ENCODE peak calls at places on chromosomes 3 and 15, in nine cellular contexts. A, P, V, Q, U, M, X, C and E are unnamed samples.

GRCh38 chr15:44729394-44729913 is 6.9 kb upstream of the TRIM69 start:
- DNase-seq in A (no peak), X (no peak), M (no peak), V (no peak), U (no peak), Q (no peak), C (no peak), P (peak), E (no peak)

GRCh38 chr3:23985752-23986544 is 40.9 kb downstream of the NR1D2 start:
- DNase-seq in V (peak), U (no peak), M (no peak), X (no peak), P (no peak), C (no peak), Q (no peak), A (no peak), E (no peak)

GRCh38 chr15:91915576-91915975 is 62.1 kb downstream of the SLCO3A1 start:
- DNase-seq in C (no peak), P (no peak), X (no peak), M (no peak), U (no peak), V (no peak), A (no peak), Q (no peak), E (no peak)

GRCh38 chr15:77688270-77689058 is 55.8 kb upstream of the LINGO1 start:
- DNase-seq in M (no peak), V (no peak), U (peak), P (no peak), X (no peak), C (no peak), Q (no peak), A (no peak), E (no peak)

GRCh38 chr3:65732060-65732933 is 306.4 kb downstream of the MAGI1 start:
- DNase-seq in V (peak), C (peak), A (peak), Q (peak), X (no peak), U (peak), M (peak), P (peak), E (peak)

GRCh38 chr3:18723426-18723825 is 298.3 kb upstream of the SATB1 start:
- DNase-seq in Q (no peak), U (no peak), A (no peak), P (no peak), C (no peak), X (no peak), V (no peak), M (no peak), E (no peak)

GRCh38 chr3:184652465-184652864 is 59.4 kb downstream of the MAGEF1 start:
- DNase-seq in U (no peak), M (no peak), P (no peak), A (no peak), V (no peak), Q (no peak), X (no peak), C (no peak), E (no peak)

GRCh38 chr3:196994056-196994455 is 25.4 kb upstream of the PIGZ start:
- DNase-seq in M (no peak), A (no peak), Q (no peak), U (no peak), C (no peak), P (no peak), X (no peak), V (no peak), E (no peak)

GRCh38 chr3:183298708-183299153 is 45.7 kb downstream of the B3GNT5 start:
- DNase-seq in Q (no peak), M (no peak), A (peak), P (peak), V (no peak), X (peak), C (no peak), U (no peak), E (peak)

GRCh38 chr3:169573129-169573528 is 90.4 kb downstream of the MECOM start:
- DNase-seq in P (no peak), X (no peak), Q (no peak), A (no peak), V (no peak), M (no peak), U (peak), C (no peak), E (no peak)

GRCh38 chr3:112390783-112391641 is 58.1 kb downstream of the CD200 start:
- DNase-seq in Q (no peak), C (no peak), P (peak), V (no peak), X (no peak), M (no peak), U (no peak), A (no peak), E (no peak)

GRCh38 chr3:190709351-190709773 is 153.1 kb downstream of the GMNC start:
- DNase-seq in M (no peak), Q (no peak), C (no peak), P (no peak), U (no peak), X (no peak), V (no peak), A (no peak), E (no peak)

GRCh38 chr3:101892648-101893047 is 43.3 kb downstream of the NFKBIZ start:
- DNase-seq in U (no peak), V (no peak), A (no peak), X (no peak), M (no peak), P (no peak), Q (no peak), C (no peak), E (no peak)

GRCh38 chr3:100047455-100048141 is 66.7 kb downstream of the FILIP1L start:
- DNase-seq in U (no peak), A (peak), C (peak), P (no peak), M (peak), X (no peak), Q (peak), V (peak), E (no peak)

GRCh38 chr3:195058311-195059005 is 212.5 kb downstream of the XXYLT1 start:
- DNase-seq in X (no peak), C (no peak), M (no peak), U (no peak), A (no peak), P (no peak), V (no peak), Q (no peak), E (no peak)
- TF ChIP-seq REST in X (no peak), C (no peak), M (no peak), U (no peak), A (no peak), P (no peak), V (no peak), Q (no peak), E (no peak)

GRCh38 chr3:45665101-45665572 is 24.1 kb upstream of the SACM1L start:
- DNase-seq in Q (peak), A (peak), U (peak), M (no peak), C (peak), X (peak), V (peak), P (peak), E (peak)
- TF ChIP-seq REST in Q (no peak), A (no peak), U (no peak), M (no peak), C (no peak), X (no peak), V (no peak), P (no peak), E (no peak)

GRCh38 chr3:128496602-128497304 is 3.8 kb upstream of the GATA2 start:
- DNase-seq in M (no peak), X (no peak), U (peak), A (no peak), V (no peak), Q (no peak), C (no peak), P (peak), E (no peak)

GRCh38 chr3:128498901-128499530 is 6.0 kb upstream of the GATA2 start:
- DNase-seq in V (no peak), M (no peak), U (no peak), A (no peak), Q (no peak), C (no peak), P (no peak), X (no peak), E (no peak)

GRCh38 chr3:128498127-128498626 is 5.2 kb upstream of the GATA2 start:
- DNase-seq in Q (no peak), P (no peak), A (no peak), U (no peak), M (no peak), C (no peak), X (no peak), V (no peak), E (no peak)

GRCh38 chr3:128496019-128496601 is 3.1 kb upstream of the GATA2 start:
- DNase-seq in M (no peak), A (no peak), P (no peak), X (no peak), Q (no peak), C (no peak), U (no peak), V (no peak), E (no peak)

GRCh38 chr3:128497305-128498126 is 4.5 kb upstream of the GATA2 start:
- DNase-seq in X (peak), P (peak), M (no peak), C (no peak), A (peak), Q (no peak), U (peak), V (no peak), E (peak)
- TF ChIP-seq REST in X (no peak), P (no peak), M (no peak), C (no peak), A (no peak), Q (no peak), U (no peak), V (no peak), E (no peak)

DNA sequence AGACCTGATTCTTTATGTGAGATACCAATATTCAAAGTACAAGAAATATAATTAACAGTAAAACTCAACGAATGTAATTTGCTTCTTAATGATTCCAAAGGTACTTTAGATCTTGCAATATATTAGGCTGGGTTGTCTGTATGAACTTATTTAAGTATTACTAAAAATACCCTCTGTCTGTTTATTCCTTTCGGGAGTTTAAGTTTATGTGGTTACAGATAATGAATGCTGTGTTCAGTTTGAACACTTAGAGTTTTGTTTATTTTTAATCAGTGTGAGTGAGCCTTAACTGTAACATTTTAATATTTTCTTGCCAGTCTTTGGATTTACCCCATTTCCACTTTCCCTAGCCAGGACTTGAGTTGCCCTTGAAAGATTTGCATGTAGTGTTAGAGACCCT is 3.5 kb downstream of the PDE8A start:
- DNase-seq in X (no peak), M (no peak), U (no peak), Q (no peak), C (no peak), A (no peak), V (no peak), P (no peak), E (no peak)
- TF ChIP-seq REST in X (no peak), M (no peak), U (no peak), Q (no peak), C (no peak), A (no peak), V (no peak), P (no peak), E (no peak)

GRCh38 chr3:144403040-144403457 is 431.4 kb downstream of the DIPK2A start:
- DNase-seq in A (no peak), Q (no peak), C (no peak), U (no peak), P (no peak), M (no peak), V (no peak), X (no peak), E (no peak)
- TF ChIP-seq REST in A (no peak), Q (no peak), C (no peak), U (no peak), P (no peak), M (no peak), V (no peak), X (no peak), E (no peak)